ENCODE peak calls at places on chromosomes 5 and 9, in nine cellular contexts. A, Z, X, M, F, B, T, O and V are unnamed samples.

GRCh38 chr5:77590347-77590746 is 48.2 kb downstream of the OTP start:
- DNase-seq in A (no peak), Z (no peak), X (no peak), M (no peak), F (peak; percentile 87), B (no peak), T (no peak), O (no peak), V (no peak)

GRCh38 chr9:36101916-36102741 is 34.4 kb upstream of the GLIPR2 start:
- DNase-seq in A (no peak), Z (peak; percentile 100), X (peak; percentile 98), M (no peak), F (no peak), B (peak; percentile 90), T (peak; percentile 100), O (no peak), V (peak; percentile 45)

GRCh38 chr5:103621548-103621930 is 59.0 kb upstream of the NUDT12 start:
- DNase-seq in A (no peak), Z (no peak), X (no peak), M (no peak), F (no peak), B (no peak), T (peak; percentile 76), O (no peak), V (no peak)

GRCh38 chr9:136260521-136260920 is 14.9 kb upstream of the QSOX2 start:
- DNase-seq in A (no peak), Z (no peak), X (no peak), M (no peak), F (no peak), B (no peak), T (no peak), O (no peak), V (no peak)

GRCh38 chr9:114311571-114312512 is 11.1 kb upstream of the ORM1 start:
- DNase-seq in A (no peak), Z (no peak), X (no peak), M (no peak), F (no peak), B (no peak), T (no peak), O (peak; percentile 31), V (peak; percentile 81)

GRCh38 chr9:73141282-73141681 is 10.4 kb upstream of the ANXA1 start:
- DNase-seq in A (no peak), Z (no peak), X (no peak), M (no peak), F (no peak), B (no peak), T (peak; percentile 27), O (no peak), V (no peak)

GRCh38 chr9:90300901-90301688 is 341.5 kb downstream of the DIRAS2 start:
- DNase-seq in A (no peak), Z (peak; percentile 75), X (peak; percentile 84), M (no peak), F (no peak), B (peak; percentile 90), T (peak; percentile 92), O (no peak), V (peak; percentile 17)

GRCh38 chr9:13705913-13706312 is 426.4 kb upstream of the MPDZ start:
- DNase-seq in A (no peak), Z (peak; percentile 11), X (peak; percentile 7), M (no peak), F (no peak), B (no peak), T (peak; percentile 69), O (no peak), V (peak; percentile 86)

GRCh38 chr5:107669543-107670027 is 1.2 kb downstream of the EFNA5 start:
- DNase-seq in A (no peak), Z (no peak), X (peak; percentile 40), M (no peak), F (peak; percentile 57), B (peak; percentile 45), T (peak; percentile 50), O (no peak), V (peak; percentile 89)

GRCh38 chr5:145780961-145781360 is 54.2 kb downstream of the PRELID2 start:
- DNase-seq in A (no peak), Z (no peak), X (no peak), M (no peak), F (no peak), B (no peak), T (no peak), O (no peak), V (no peak)

GRCh38 chr9:109426621-109427402 is 71.3 kb downstream of the PTPN3 start:
- DNase-seq in A (no peak), Z (no peak), X (no peak), M (no peak), F (no peak), B (no peak), T (no peak), O (no peak), V (no peak)

GRCh38 chr5:88298425-88298824 is 29.8 kb upstream of the TMEM161B start:
- DNase-seq in A (no peak), Z (peak; percentile 10), X (peak; percentile 45), M (no peak), F (no peak), B (no peak), T (peak; percentile 59), O (no peak), V (no peak)

GRCh38 chr5:137838976-137839375 is 28.7 kb upstream of the MYOT start:
- DNase-seq in A (no peak), Z (no peak), X (no peak), M (no peak), F (no peak), B (no peak), T (no peak), O (no peak), V (no peak)

GRCh38 chr9:105901514-105902109 is 207.3 kb downstream of the TMEM38B start:
- DNase-seq in A (no peak), Z (no peak), X (no peak), M (peak; percentile 16), F (peak; percentile 36), B (peak; percentile 52), T (peak; percentile 20), O (peak; percentile 88), V (no peak)

GRCh38 chr5:55850839-55851674 is at the start of gene IL31RA:
- DNase-seq in A (no peak), Z (peak; percentile 86), X (peak; percentile 68), M (no peak), F (no peak), B (peak; percentile 54), T (peak; percentile 91), O (no peak), V (no peak)

GRCh38 chr5:159913048-159913447 is 3.2 kb upstream of the ADRA1B start:
- DNase-seq in A (no peak), Z (peak; percentile 75), X (peak; percentile 80), M (no peak), F (no peak), B (peak; percentile 94), T (peak; percentile 83), O (no peak), V (no peak)

GRCh38 chr5:76580983-76581382 is 42.2 kb downstream of the F2RL2 start:
- DNase-seq in A (no peak), Z (no peak), X (no peak), M (no peak), F (no peak), B (no peak), T (no peak), O (no peak), V (no peak)

GRCh38 chr5:76582252-76583162 is 40.7 kb downstream of the F2RL2 start:
- DNase-seq in A (no peak), Z (no peak), X (no peak), M (peak; percentile 52), F (peak; percentile 71), B (no peak), T (peak; percentile 84), O (no peak), V (no peak)

GRCh38 chr5:76585783-76586217 is 37.4 kb downstream of the F2RL2 start:
- DNase-seq in A (no peak), Z (no peak), X (no peak), M (no peak), F (no peak), B (no peak), T (no peak), O (no peak), V (no peak)

GRCh38 chr5:76586531-76586930 is 36.7 kb downstream of the F2RL2 start:
- DNase-seq in A (no peak), Z (no peak), X (no peak), M (no peak), F (no peak), B (no peak), T (no peak), O (no peak), V (no peak)

DNA sequence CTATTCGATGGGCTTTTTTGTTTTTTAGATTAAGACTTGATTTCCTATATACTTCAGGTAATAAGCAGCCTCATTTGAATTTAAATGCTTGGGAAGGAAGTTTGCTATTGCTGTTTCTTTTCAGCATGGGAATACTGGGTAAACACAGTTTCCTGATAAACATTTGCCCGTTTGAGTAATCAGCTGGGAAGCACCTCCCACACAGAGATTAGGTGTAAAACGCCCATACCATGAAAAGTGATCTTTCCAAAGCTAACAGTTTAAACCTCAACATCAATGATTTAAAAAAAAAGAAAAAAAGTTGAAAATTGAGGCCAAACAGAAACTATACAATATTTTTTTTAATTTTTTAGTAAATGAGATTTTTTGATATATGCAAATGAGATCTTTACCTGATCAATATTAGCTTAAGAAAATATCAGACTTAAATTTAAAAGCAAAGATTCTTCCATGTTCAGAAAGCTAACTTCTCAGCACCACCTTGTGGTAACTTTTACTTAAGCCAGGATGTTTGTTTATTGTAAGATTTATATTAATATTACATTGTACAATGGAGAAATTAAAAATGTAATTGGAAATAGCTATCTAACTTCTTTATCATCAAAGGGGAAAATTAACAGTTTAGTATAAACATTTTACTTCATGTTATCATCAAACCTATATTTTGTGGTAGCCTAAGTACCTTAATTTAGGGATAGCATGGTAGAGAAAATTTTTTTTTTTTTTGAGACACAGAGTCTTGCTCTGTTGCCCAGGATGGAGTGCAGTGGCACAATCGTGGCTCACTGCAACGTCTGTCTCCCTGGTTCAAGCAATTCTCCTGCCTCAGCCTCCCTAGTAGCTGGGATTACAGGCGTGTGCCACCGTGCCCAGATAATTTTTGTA is 39.8 kb downstream of the F2RL2 start:
- DNase-seq in A (no peak), Z (no peak), X (no peak), M (peak; percentile 39), F (peak; percentile 35), B (peak; percentile 34), T (peak; percentile 35), O (no peak), V (no peak)
- TF ChIP-seq CTCF in A (no peak), Z (peak; percentile 80), X (peak; percentile 34), M (peak; percentile 79), F (peak; percentile 24), B (peak; percentile 60), T (no peak), O (peak; percentile 67), V (no peak)

GRCh38 chr5:10111575-10111974 is 138.1 kb downstream of the ATPSCKMT start:
- DNase-seq in A (no peak), Z (peak; percentile 51), X (peak; percentile 33), M (peak; percentile 10), F (no peak), B (peak; percentile 35), T (peak; percentile 37), O (peak; percentile 86), V (no peak)
- TF ChIP-seq CTCF in A (no peak), Z (peak; percentile 56), X (peak; percentile 56), M (peak; percentile 71), F (no peak), B (peak; percentile 11), T (peak; percentile 57), O (peak; percentile 79), V (no peak)

GRCh38 chr5:17910318-17910717 is 276.1 kb downstream of the TAF11L14 start:
- DNase-seq in A (no peak), Z (no peak), X (no peak), M (no peak), F (no peak), B (peak; percentile 81), T (peak; percentile 8), O (no peak), V (no peak)
- TF ChIP-seq CTCF in A (no peak), Z (no peak), X (no peak), M (no peak), F (no peak), B (no peak), T (no peak), O (no peak), V (no peak)

GRCh38 chr9:111037744-111038335 is 430 bp downstream of the LPAR1 start:
- DNase-seq in A (no peak), Z (no peak), X (no peak), M (no peak), F (peak; percentile 75), B (peak; percentile 43), T (peak; percentile 44), O (peak; percentile 85), V (peak; percentile 87)
- TF ChIP-seq CTCF in A (no peak), Z (peak; percentile 65), X (no peak), M (no peak), F (peak; percentile 48), B (peak; percentile 50), T (no peak), O (peak; percentile 78), V (no peak)